ENCODE peak calls at places on chromosomes 11 and 22, in five cellular contexts. One of them, this sample, is unnamed.

GRCh38 chr11:65442952-65443351 is 20.4 kb downstream of the NEAT1 start:
- DNase-seq in sigmoid colon: no peak
- DNase-seq in ovary: no peak
- DNase-seq in A549: no peak
- DNase-seq in stomach: no peak
- DNase-seq in this sample: peak

GRCh38 chr11:117458275-117459120 is 130.8 kb downstream of the CEP164 start:
- DNase-seq in A549: no peak
- DNase-seq in sigmoid colon: no peak
- DNase-seq in ovary: no peak
- DNase-seq in stomach: no peak
- DNase-seq in this sample: peak

GRCh38 chr22:25354456-25354855 is 135.0 kb downstream of the CRYBB2 start:
- DNase-seq in ovary: no peak
- DNase-seq in sigmoid colon: peak
- DNase-seq in A549: no peak
- DNase-seq in stomach: no peak
- DNase-seq in this sample: peak

GRCh38 chr11:33455827-33456226 is 198.6 kb downstream of the HIPK3 start:
- DNase-seq in stomach: no peak
- DNase-seq in A549: no peak
- DNase-seq in ovary: no peak
- DNase-seq in sigmoid colon: no peak
- DNase-seq in this sample: no peak

GRCh38 chr11:18383388-18384156 is 10.8 kb upstream of the LDHA start:
- DNase-seq in stomach: peak
- DNase-seq in sigmoid colon: peak
- DNase-seq in ovary: peak
- DNase-seq in A549: peak
- DNase-seq in this sample: peak

GRCh38 chr11:46778416-46778815 is 59.4 kb downstream of the F2 start:
- DNase-seq in sigmoid colon: no peak
- DNase-seq in stomach: no peak
- DNase-seq in ovary: no peak
- DNase-seq in A549: no peak
- DNase-seq in this sample: no peak

GRCh38 chr22:25774575-25775026 is 32.6 kb downstream of the MYO18B start:
- DNase-seq in ovary: no peak
- DNase-seq in A549: no peak
- DNase-seq in sigmoid colon: no peak
- DNase-seq in stomach: no peak
- DNase-seq in this sample: no peak

GRCh38 chr11:65352783-65353182 is 1.8 kb upstream of the TIGD3 start:
- DNase-seq in A549: peak
- DNase-seq in ovary: no peak
- DNase-seq in sigmoid colon: no peak
- DNase-seq in stomach: no peak
- DNase-seq in this sample: no peak

GRCh38 chr11:7671807-7672206 is 1.5 kb downstream of the CYB5R2 start:
- DNase-seq in stomach: no peak
- DNase-seq in ovary: no peak
- DNase-seq in A549: no peak
- DNase-seq in sigmoid colon: no peak
- DNase-seq in this sample: no peak

GRCh38 chr11:57475671-57476222 is 15.4 kb downstream of the RTN4RL2 start:
- DNase-seq in A549: no peak
- DNase-seq in ovary: no peak
- DNase-seq in stomach: no peak
- DNase-seq in sigmoid colon: no peak
- DNase-seq in this sample: no peak

GRCh38 chr11:4626207-4627105 is 10.8 kb upstream of the OR51D1 start:
- DNase-seq in A549: peak
- DNase-seq in stomach: peak
- DNase-seq in ovary: peak
- DNase-seq in sigmoid colon: peak
- DNase-seq in this sample: no peak

GRCh38 chr22:30749272-30749671 is 54.6 kb downstream of the OSBP2 start:
- DNase-seq in sigmoid colon: no peak
- DNase-seq in A549: no peak
- DNase-seq in ovary: no peak
- DNase-seq in stomach: no peak
- DNase-seq in this sample: no peak

GRCh38 chr11:945986-946385 is 20.3 kb downstream of the AP2A2 start:
- DNase-seq in stomach: no peak
- DNase-seq in ovary: no peak
- DNase-seq in A549: no peak
- DNase-seq in sigmoid colon: no peak
- DNase-seq in this sample: no peak

GRCh38 chr11:113131036-113131775 is 170.0 kb downstream of the NCAM1 start:
- DNase-seq in A549: no peak
- DNase-seq in sigmoid colon: no peak
- DNase-seq in stomach: no peak
- DNase-seq in ovary: peak
- DNase-seq in this sample: no peak

GRCh38 chr11:63595296-63595695 is 18.9 kb downstream of the PLAAT3 start:
- DNase-seq in sigmoid colon: no peak
- DNase-seq in stomach: no peak
- DNase-seq in A549: no peak
- DNase-seq in ovary: no peak
- DNase-seq in this sample: peak

GRCh38 chr11:84089072-84090057 is 803.2 kb upstream of the CCDC90B start:
- DNase-seq in stomach: no peak
- DNase-seq in sigmoid colon: no peak
- DNase-seq in ovary: no peak
- DNase-seq in A549: no peak
- DNase-seq in this sample: no peak

GRCh38 chr11:6637871-6638270 is 17.7 kb downstream of the DCHS1 start:
- DNase-seq in stomach: peak
- DNase-seq in ovary: no peak
- DNase-seq in sigmoid colon: peak
- DNase-seq in A549: no peak
- DNase-seq in this sample: no peak

GRCh38 chr11:45097721-45098493 is 48.5 kb upstream of the PRDM11 start:
- DNase-seq in stomach: no peak
- DNase-seq in ovary: peak
- DNase-seq in sigmoid colon: no peak
- DNase-seq in A549: no peak
- DNase-seq in this sample: no peak

GRCh38 chr22:25372000-25372595 is 152.7 kb downstream of the CRYBB2 start:
- DNase-seq in stomach: no peak
- DNase-seq in A549: no peak
- DNase-seq in sigmoid colon: no peak
- DNase-seq in ovary: no peak
- DNase-seq in this sample: no peak

GRCh38 chr11:80024119-80024518 is 583.3 kb upstream of the TENM4 start:
- DNase-seq in sigmoid colon: no peak
- DNase-seq in A549: no peak
- DNase-seq in stomach: no peak
- DNase-seq in ovary: no peak
- DNase-seq in this sample: no peak

GRCh38 chr11:44746894-44747293 is 20.1 kb downstream of the TSPAN18 start:
- DNase-seq in stomach: no peak
- DNase-seq in ovary: no peak
- DNase-seq in sigmoid colon: peak
- DNase-seq in A549: no peak
- DNase-seq in this sample: no peak

GRCh38 chr22:25942989-25943411 is 201.0 kb downstream of the MYO18B start:
- DNase-seq in ovary: no peak
- DNase-seq in sigmoid colon: no peak
- DNase-seq in A549: no peak
- DNase-seq in stomach: no peak
- DNase-seq in this sample: no peak

GRCh38 chr11:47538741-47539575 is 14.0 kb downstream of the CELF1 start:
- DNase-seq in sigmoid colon: no peak
- DNase-seq in A549: no peak
- DNase-seq in ovary: no peak
- DNase-seq in stomach: no peak
- DNase-seq in this sample: no peak

GRCh38 chr11:20050551-20051333 is 109.5 kb downstream of the DBX1 start:
- DNase-seq in sigmoid colon: no peak
- DNase-seq in stomach: no peak
- DNase-seq in ovary: no peak
- DNase-seq in A549: no peak
- DNase-seq in this sample: no peak

GRCh38 chr22:26460202-26460601 is 23.4 kb downstream of the HPS4 start:
- DNase-seq in sigmoid colon: no peak
- DNase-seq in ovary: no peak
- DNase-seq in A549: no peak
- DNase-seq in stomach: no peak
- DNase-seq in this sample: no peak

GRCh38 chr11:78299000-78299712 is 110.4 kb downstream of the USP35 start:
- DNase-seq in ovary: no peak
- DNase-seq in sigmoid colon: no peak
- DNase-seq in A549: no peak
- DNase-seq in stomach: no peak
- DNase-seq in this sample: no peak

GRCh38 chr11:45264839-45265515 is 21.2 kb downstream of the SYT13 start:
- DNase-seq in A549: peak
- DNase-seq in sigmoid colon: no peak
- DNase-seq in ovary: no peak
- DNase-seq in stomach: no peak
- DNase-seq in this sample: no peak

GRCh38 chr11:34351687-34352469 is 5.9 kb downstream of the ABTB2 start:
- DNase-seq in sigmoid colon: no peak
- DNase-seq in ovary: no peak
- DNase-seq in A549: no peak
- DNase-seq in stomach: no peak
- DNase-seq in this sample: no peak

GRCh38 chr22:25666308-25666707 is 75.7 kb upstream of the MYO18B start:
- DNase-seq in ovary: peak
- DNase-seq in sigmoid colon: peak
- DNase-seq in A549: no peak
- DNase-seq in stomach: no peak
- DNase-seq in this sample: peak

GRCh38 chr11:100830295-100830694 is 143.2 kb downstream of the ARHGAP42 start:
- DNase-seq in sigmoid colon: no peak
- DNase-seq in ovary: no peak
- DNase-seq in A549: no peak
- DNase-seq in stomach: peak
- DNase-seq in this sample: no peak

GRCh38 chr22:46631113-46631512 is 10.9 kb downstream of the GRAMD4 start:
- DNase-seq in A549: no peak
- DNase-seq in ovary: no peak
- DNase-seq in stomach: no peak
- DNase-seq in sigmoid colon: no peak
- DNase-seq in this sample: no peak

GRCh38 chr11:71458146-71459070 is 5.4 kb downstream of the NADSYN1 start:
- DNase-seq in ovary: no peak
- DNase-seq in stomach: no peak
- DNase-seq in sigmoid colon: no peak
- DNase-seq in A549: no peak
- DNase-seq in this sample: no peak

GRCh38 chr11:112588252-112588668 is 327.6 kb upstream of the PLET1 start:
- DNase-seq in sigmoid colon: peak
- DNase-seq in stomach: peak
- DNase-seq in A549: peak
- DNase-seq in ovary: peak
- DNase-seq in this sample: no peak

GRCh38 chr11:65172600-65172999 is 2.6 kb downstream of the SPDYC start:
- DNase-seq in stomach: no peak
- DNase-seq in ovary: peak
- DNase-seq in A549: no peak
- DNase-seq in sigmoid colon: no peak
- DNase-seq in this sample: no peak

GRCh38 chr11:15091620-15092019 is 18.2 kb downstream of the CALCB start:
- DNase-seq in sigmoid colon: no peak
- DNase-seq in stomach: no peak
- DNase-seq in A549: no peak
- DNase-seq in ovary: no peak
- DNase-seq in this sample: no peak

DNA sequence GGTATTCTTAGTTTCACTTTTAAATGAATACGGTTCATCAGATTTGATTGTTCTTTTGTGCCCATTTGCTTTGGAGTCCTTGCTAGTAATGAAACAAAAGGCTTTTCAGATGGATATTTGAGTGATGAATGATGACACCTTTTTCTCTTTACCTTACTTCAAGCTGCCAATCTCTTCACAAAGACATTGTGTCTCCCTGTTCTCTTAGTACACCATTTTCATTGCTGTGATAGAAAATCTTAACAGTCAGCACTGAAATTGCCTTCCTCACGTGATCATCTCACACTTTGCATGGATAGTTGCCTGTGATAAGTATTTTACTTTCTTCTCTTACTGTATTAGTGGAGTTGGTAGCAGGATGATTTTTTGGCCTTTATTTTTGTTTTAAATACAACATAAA is 396.6 kb downstream of the NELL1 start:
- DNase-seq in stomach: no peak
- DNase-seq in sigmoid colon: no peak
- DNase-seq in ovary: no peak
- DNase-seq in A549: no peak
- DNase-seq in this sample: no peak
- H3K4me3 ChIP-seq in stomach: peak
- H3K4me3 ChIP-seq in sigmoid colon: no peak
- H3K4me3 ChIP-seq in ovary: no peak
- H3K4me3 ChIP-seq in A549: no peak
- H3K4me3 ChIP-seq in this sample: no peak

GRCh38 chr11:111582163-111582562 is 20.1 kb upstream of the SIK2 start:
- DNase-seq in ovary: no peak
- DNase-seq in A549: no peak
- DNase-seq in stomach: no peak
- DNase-seq in sigmoid colon: no peak
- DNase-seq in this sample: no peak
- TF ChIP-seq EP300 in ovary: no peak
- TF ChIP-seq EP300 in A549: no peak
- TF ChIP-seq EP300 in stomach: no peak
- TF ChIP-seq EP300 in sigmoid colon: no peak
- TF ChIP-seq EP300 in this sample: no peak

GRCh38 chr11:92528051-92528450 is 303.4 kb downstream of the FAT3 start:
- DNase-seq in stomach: no peak
- DNase-seq in A549: no peak
- DNase-seq in ovary: no peak
- DNase-seq in sigmoid colon: no peak
- DNase-seq in this sample: no peak
- H3K4me3 ChIP-seq in stomach: no peak
- H3K4me3 ChIP-seq in A549: no peak
- H3K4me3 ChIP-seq in ovary: no peak
- H3K4me3 ChIP-seq in sigmoid colon: no peak
- H3K4me3 ChIP-seq in this sample: no peak

GRCh38 chr11:61554172-61554988 is 26.5 kb downstream of the SYT7 start:
- DNase-seq in A549: no peak
- DNase-seq in stomach: no peak
- DNase-seq in sigmoid colon: no peak
- DNase-seq in ovary: no peak
- DNase-seq in this sample: no peak

GRCh38 chr11:61551630-61552029 is 29.2 kb downstream of the SYT7 start:
- DNase-seq in sigmoid colon: no peak
- DNase-seq in ovary: no peak
- DNase-seq in A549: peak
- DNase-seq in stomach: peak
- DNase-seq in this sample: no peak

GRCh38 chr11:61550665-61551227 is 30.1 kb downstream of the SYT7 start:
- DNase-seq in ovary: no peak
- DNase-seq in A549: no peak
- DNase-seq in stomach: no peak
- DNase-seq in sigmoid colon: no peak
- DNase-seq in this sample: no peak

GRCh38 chr11:61553373-61554171 is 27.3 kb downstream of the SYT7 start:
- DNase-seq in ovary: no peak
- DNase-seq in A549: no peak
- DNase-seq in stomach: no peak
- DNase-seq in sigmoid colon: no peak
- DNase-seq in this sample: no peak

GRCh38 chr11:61552108-61552635 is 28.7 kb downstream of the SYT7 start:
- DNase-seq in A549: no peak
- DNase-seq in ovary: no peak
- DNase-seq in sigmoid colon: no peak
- DNase-seq in stomach: peak
- DNase-seq in this sample: no peak
- TF ChIP-seq EP300 in A549: no peak
- TF ChIP-seq EP300 in ovary: no peak
- TF ChIP-seq EP300 in sigmoid colon: no peak
- TF ChIP-seq EP300 in stomach: no peak
- TF ChIP-seq EP300 in this sample: no peak

This sample was measured in suprapubic skin.